ENCODE peak calls at places on chromosomes 6 and 20, in six cellular contexts. A, P, J, F, O and M are unnamed samples. For H3K4me1, the result is how much of the 10 kb centered on the place peaks cover.

GRCh38 chr6:96837138-96837971 is at the start of gene GPR63:
- DNase-seq in A (peak), P (peak), J (peak), F (peak), O (peak), M (peak)

GRCh38 chr6:6386010-6386409 is 65.5 kb upstream of the F13A1 start:
- DNase-seq in A (no peak), P (no peak), J (no peak), F (no peak), O (no peak), M (no peak)

GRCh38 chr6:141451508-141452353 is 681.0 kb upstream of the GJE1 start:
- DNase-seq in A (no peak), P (no peak), J (no peak), F (no peak), O (no peak), M (no peak)

GRCh38 chr20:2559641-2560040 is 23.3 kb downstream of the TMC2 start:
- DNase-seq in A (no peak), P (no peak), J (no peak), F (no peak), O (no peak), M (no peak)

GRCh38 chr6:118871331-118871730 is 22.6 kb upstream of the ASF1A start:
- DNase-seq in A (no peak), P (no peak), J (no peak), F (no peak), O (no peak), M (no peak)

GRCh38 chr6:55659304-55659703 is 80.3 kb upstream of the HMGCLL1 start:
- DNase-seq in A (no peak), P (no peak), J (no peak), F (no peak), O (no peak), M (no peak)

GRCh38 chr6:34317882-34318491 is 69.2 kb upstream of the SMIM29 start:
- DNase-seq in A (no peak), P (no peak), J (no peak), F (no peak), O (peak), M (no peak)

GRCh38 chr6:154292855-154293519 is 63.6 kb downstream of the IPCEF1 start:
- DNase-seq in A (no peak), P (no peak), J (no peak), F (no peak), O (no peak), M (no peak)

GRCh38 chr6:36969988-36970891 is 15.7 kb downstream of the PI16 start:
- DNase-seq in A (no peak), P (no peak), J (no peak), F (no peak), O (no peak), M (no peak)
- H3K4me3 ChIP-seq in A (no peak), P (no peak), J (no peak), F (no peak), O (no peak), M (no peak)

DNA sequence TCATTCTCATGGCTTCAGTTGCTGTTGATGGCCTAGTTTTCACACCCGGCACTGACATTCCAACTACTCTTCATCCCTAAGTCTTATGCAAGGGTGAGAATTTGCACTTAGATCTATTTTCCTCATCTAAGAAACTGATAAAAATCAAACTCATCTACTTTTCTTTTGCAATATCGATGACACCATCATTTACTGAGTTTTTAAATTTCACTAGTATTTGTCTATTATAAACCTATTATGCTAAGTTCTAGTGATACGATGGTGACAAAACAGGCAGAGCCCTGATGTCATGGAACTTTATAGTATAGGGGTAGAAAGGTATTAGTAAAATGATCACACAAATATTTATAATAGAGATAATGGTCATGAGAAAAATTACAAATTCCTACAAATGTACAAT is 167.9 kb upstream of the CITED2 start:
- DNase-seq in A (no peak), P (no peak), J (no peak), F (no peak), O (no peak), M (no peak)
- H3K4me1 ChIP-seq in A (under half), P (under half), J (under half), F (half or more), O (under half), M (under half)

GRCh38 chr6:130215526-130215925 is 7.2 kb downstream of the SAMD3 start:
- DNase-seq in A (peak), P (no peak), J (no peak), F (no peak), O (no peak), M (peak)
- H3K4me3 ChIP-seq in A (peak), P (no peak), J (peak), F (no peak), O (no peak), M (no peak)

GRCh38 chr20:4011226-4011975 is 4.0 kb downstream of the RNF24 start:
- DNase-seq in A (no peak), P (no peak), J (no peak), F (no peak), O (peak), M (no peak)

GRCh38 chr20:4012631-4013030 is 2.7 kb downstream of the RNF24 start:
- DNase-seq in A (no peak), P (no peak), J (no peak), F (no peak), O (no peak), M (no peak)

GRCh38 chr20:4013041-4013440 is 2.3 kb downstream of the RNF24 start:
- DNase-seq in A (no peak), P (no peak), J (no peak), F (no peak), O (no peak), M (no peak)

GRCh38 chr20:4016349-4017050 is 1.1 kb upstream of the RNF24 start:
- DNase-seq in A (no peak), P (no peak), J (no peak), F (no peak), O (no peak), M (no peak)

DNA sequence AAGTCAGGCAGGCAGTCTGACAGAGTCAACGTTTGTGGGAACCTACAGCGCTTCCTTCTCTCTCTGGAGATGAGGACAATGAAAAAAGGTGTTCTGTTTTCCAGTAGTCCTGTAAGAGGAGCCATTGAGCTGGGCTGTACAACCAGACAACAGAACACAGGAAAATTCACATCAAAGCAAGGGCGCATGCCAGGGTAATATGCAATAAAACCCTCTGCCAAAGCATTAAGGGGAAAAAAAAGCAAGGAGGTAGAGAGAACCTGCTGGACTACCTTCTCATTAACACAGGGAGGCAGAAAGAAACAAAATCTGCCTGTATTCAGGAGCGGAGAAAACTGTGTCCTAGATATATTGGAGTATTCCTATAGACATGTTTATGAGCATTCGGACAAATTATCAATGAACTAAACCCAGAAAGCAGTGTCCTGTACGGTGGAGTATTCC is 1.3 kb downstream of the RNF24 start:
- DNase-seq in A (no peak), P (no peak), J (no peak), F (peak), O (peak), M (peak)
- H3K4me1 ChIP-seq in A (under half), P (under half), J (under half), F (under half), O (under half), M (under half)

GRCh38 chr6:16130437-16130891 is 1.6 kb downstream of the MYLIP start:
- DNase-seq in A (no peak), P (no peak), J (no peak), F (no peak), O (peak), M (no peak)

GRCh38 chr6:16135078-16135477 is 6.2 kb downstream of the MYLIP start:
- DNase-seq in A (no peak), P (no peak), J (no peak), F (no peak), O (no peak), M (no peak)

GRCh38 chr6:16134430-16134829 is 5.5 kb downstream of the MYLIP start:
- DNase-seq in A (no peak), P (no peak), J (no peak), F (no peak), O (no peak), M (no peak)

GRCh38 chr6:16130932-16131387 is 2.1 kb downstream of the MYLIP start:
- DNase-seq in A (peak), P (no peak), J (peak), F (peak), O (peak), M (peak)

GRCh38 chr6:16132909-16133308 is 4.0 kb downstream of the MYLIP start:
- DNase-seq in A (no peak), P (no peak), J (no peak), F (no peak), O (no peak), M (no peak)
- H3K4me3 ChIP-seq in A (peak), P (peak), J (peak), F (no peak), O (peak), M (no peak)

DNA sequence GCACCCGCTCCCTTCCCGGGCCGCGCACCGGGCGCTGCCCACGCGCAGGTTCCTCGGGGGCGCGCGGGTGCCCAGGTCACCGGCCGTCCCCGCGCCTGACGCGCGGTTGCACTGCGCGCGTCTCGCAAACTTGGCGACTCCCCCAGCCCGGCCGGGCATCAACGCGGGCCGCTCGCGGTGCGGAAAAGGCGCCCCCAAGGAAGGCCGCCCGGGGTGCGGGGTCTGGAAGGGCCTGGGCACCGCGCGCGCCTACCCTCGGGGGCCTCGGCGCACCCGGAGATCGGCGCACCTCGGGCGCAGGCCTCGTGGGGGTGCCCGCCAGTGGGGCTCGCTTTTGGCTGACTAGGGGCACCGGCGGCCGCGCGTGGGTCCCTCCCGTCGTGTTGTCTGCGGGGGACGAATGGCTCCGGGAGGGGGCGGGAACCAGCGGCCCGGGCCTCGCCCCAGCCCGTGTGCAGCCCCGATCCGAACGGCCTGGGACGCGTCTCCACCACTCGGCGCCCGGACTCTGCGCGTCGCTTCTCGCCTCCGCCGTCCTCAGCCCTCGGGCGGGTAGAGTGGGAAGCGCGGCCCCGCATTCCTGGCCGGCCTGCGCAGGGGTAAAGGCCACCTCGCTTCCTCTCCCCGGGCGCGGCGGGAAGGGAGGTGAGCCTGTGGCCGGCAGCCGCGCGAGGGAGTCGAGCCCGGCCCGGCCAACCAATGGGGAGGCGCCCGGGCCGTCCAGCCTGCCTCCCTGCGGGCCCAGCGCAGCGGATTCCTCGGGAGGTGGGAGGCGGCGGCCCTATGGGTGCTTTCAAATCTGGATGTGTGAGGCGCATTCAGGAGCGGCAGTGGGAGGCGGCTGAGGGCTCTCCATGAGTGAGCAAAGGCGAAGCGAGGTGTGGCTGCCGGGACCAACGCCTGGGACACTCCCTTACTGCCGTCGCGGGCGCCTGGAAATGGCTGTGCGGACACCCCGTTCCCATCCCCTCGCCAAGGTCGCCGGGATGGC is 927 bp upstream of the ZBTB46 start:
- DNase-seq in A (no peak), P (no peak), J (no peak), F (peak), O (no peak), M (peak)
- H3K4me1 ChIP-seq in A (under half), P (under half), J (under half), F (under half), O (under half), M (under half)

DNA sequence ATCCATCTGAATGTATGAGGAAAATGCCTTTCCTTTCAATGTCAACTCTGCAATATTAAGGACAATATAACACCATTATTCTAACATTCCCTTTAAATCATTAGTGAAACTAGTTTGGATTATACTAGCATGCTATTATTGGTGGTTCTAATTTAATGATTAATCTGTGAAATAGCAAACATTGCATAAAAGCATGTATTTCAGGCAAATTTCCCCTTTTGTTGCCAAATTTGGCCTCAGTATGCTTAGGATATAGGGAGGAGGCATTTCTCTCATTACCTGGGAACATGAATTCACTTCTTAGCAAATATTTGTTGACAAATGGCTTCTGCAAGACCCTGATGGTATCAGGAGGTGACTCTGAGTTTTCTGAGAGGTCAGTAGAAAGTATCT is 1.6 kb downstream of the TPMT start:
- DNase-seq in A (no peak), P (no peak), J (no peak), F (no peak), O (no peak), M (no peak)
- H3K4me3 ChIP-seq in A (no peak), P (no peak), J (peak), F (no peak), O (peak), M (no peak)

GRCh38 chr20:50743087-50743486 is 11.7 kb downstream of the PARD6B start:
- DNase-seq in A (no peak), P (no peak), J (no peak), F (no peak), O (no peak), M (no peak)
- H3K4me1 ChIP-seq in A (under half), P (under half), J (under half), F (half or more), O (under half), M (under half)

GRCh38 chr20:44187054-44187762 is at the start of gene JPH2:
- DNase-seq in A (no peak), P (peak), J (no peak), F (peak), O (no peak), M (no peak)
- H3K4me3 ChIP-seq in A (no peak), P (peak), J (no peak), F (no peak), O (no peak), M (peak)